ENCODE peak calls at places on chromosomes 7 and 10, in four cellular contexts. One of them, this sample, is unnamed.

GRCh38 chr7:112411186-112411795 is 39.0 kb upstream of the IFRD1 start:
- DNase-seq in HepG2: peak
- DNase-seq in GM12878: no peak
- DNase-seq in K562: no peak
- DNase-seq in this sample: peak

GRCh38 chr7:15571303-15571878 is 9.6 kb upstream of the AGMO start:
- DNase-seq in HepG2: no peak
- DNase-seq in GM12878: no peak
- DNase-seq in K562: no peak
- DNase-seq in this sample: no peak

GRCh38 chr10:97065128-97065527 is 120.6 kb downstream of the SLIT1 start:
- DNase-seq in HepG2: no peak
- DNase-seq in GM12878: no peak
- DNase-seq in K562: no peak
- DNase-seq in this sample: no peak

GRCh38 chr7:5872326-5872725 is 8.3 kb upstream of the OCM start:
- DNase-seq in HepG2: no peak
- DNase-seq in GM12878: no peak
- DNase-seq in K562: no peak
- DNase-seq in this sample: no peak

GRCh38 chr10:109737009-109737408 is 186.3 kb downstream of the XPNPEP1 start:
- DNase-seq in HepG2: no peak
- DNase-seq in GM12878: no peak
- DNase-seq in K562: no peak
- DNase-seq in this sample: no peak

GRCh38 chr7:66877577-66878300 is 43.3 kb upstream of the TMEM248 start:
- DNase-seq in HepG2: no peak
- DNase-seq in GM12878: peak
- DNase-seq in K562: no peak
- DNase-seq in this sample: no peak

GRCh38 chr10:43968076-43968475 is 319.4 kb upstream of the ZNF32 start:
- DNase-seq in HepG2: no peak
- DNase-seq in GM12878: no peak
- DNase-seq in K562: no peak
- DNase-seq in this sample: no peak

GRCh38 chr7:25559581-25560367 is 331.5 kb upstream of the NPVF start:
- DNase-seq in HepG2: no peak
- DNase-seq in GM12878: no peak
- DNase-seq in K562: no peak
- DNase-seq in this sample: no peak

GRCh38 chr10:101525848-101526247 is 62.2 kb downstream of the POLL start:
- DNase-seq in HepG2: no peak
- DNase-seq in GM12878: no peak
- DNase-seq in K562: no peak
- DNase-seq in this sample: no peak

DNA sequence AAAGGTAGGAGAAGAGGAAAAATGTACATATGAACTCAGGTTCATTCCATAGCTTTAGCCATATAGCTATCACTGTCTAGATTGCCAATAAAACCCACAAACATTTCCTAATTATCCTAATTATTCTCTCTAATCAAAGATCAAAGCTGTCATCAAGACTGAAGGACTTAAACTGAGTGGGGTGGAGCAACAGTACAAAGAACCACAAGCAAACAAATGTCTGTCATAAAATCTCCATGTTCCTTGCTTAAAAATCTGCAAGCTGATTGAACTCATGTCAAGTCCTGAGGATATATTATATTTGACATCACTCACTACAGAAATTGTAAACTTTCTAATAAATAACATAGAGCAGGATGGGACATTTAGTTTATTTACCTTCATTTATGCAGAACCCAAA is 315.9 kb downstream of the SNX13 start:
- DNase-seq in HepG2: no peak
- DNase-seq in GM12878: no peak
- DNase-seq in K562: no peak
- DNase-seq in this sample: no peak
- TF ChIP-seq FOXK2 in HepG2: no peak
- TF ChIP-seq FOXK2 in GM12878: no peak
- TF ChIP-seq FOXK2 in K562: no peak
- TF ChIP-seq FOXK2 in this sample: no peak

GRCh38 chr7:64183126-64183742 is 23.8 kb upstream of the ZNF735 start:
- DNase-seq in HepG2: no peak
- DNase-seq in GM12878: no peak
- DNase-seq in K562: peak
- DNase-seq in this sample: peak
- TF ChIP-seq FOXK2 in HepG2: no peak
- TF ChIP-seq FOXK2 in GM12878: no peak
- TF ChIP-seq FOXK2 in K562: no peak
- TF ChIP-seq FOXK2 in this sample: no peak

DNA sequence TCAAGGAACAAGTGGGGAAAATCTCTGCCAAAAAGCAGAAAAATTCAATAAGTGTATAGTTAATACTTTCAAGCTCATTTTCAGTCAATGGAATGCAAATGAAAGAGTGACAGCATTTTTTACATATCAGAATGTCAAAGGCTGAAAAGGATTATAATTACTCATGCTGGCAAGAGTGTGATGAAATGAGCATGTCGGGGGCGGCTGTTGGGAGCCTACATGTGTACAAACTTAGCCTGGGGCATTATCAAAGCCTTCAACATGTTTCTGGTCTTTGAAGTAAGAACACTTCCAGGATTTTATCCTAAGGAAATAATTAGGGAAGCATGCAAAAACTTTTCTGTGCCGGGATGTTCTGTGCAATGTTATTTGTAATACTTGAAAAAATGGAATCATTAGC is 221.7 kb upstream of the LYZL1 start:
- DNase-seq in HepG2: no peak
- DNase-seq in GM12878: no peak
- DNase-seq in K562: no peak
- DNase-seq in this sample: no peak
- TF ChIP-seq FOXK2 in HepG2: no peak
- TF ChIP-seq FOXK2 in GM12878: no peak
- TF ChIP-seq FOXK2 in K562: no peak
- TF ChIP-seq FOXK2 in this sample: no peak

DNA sequence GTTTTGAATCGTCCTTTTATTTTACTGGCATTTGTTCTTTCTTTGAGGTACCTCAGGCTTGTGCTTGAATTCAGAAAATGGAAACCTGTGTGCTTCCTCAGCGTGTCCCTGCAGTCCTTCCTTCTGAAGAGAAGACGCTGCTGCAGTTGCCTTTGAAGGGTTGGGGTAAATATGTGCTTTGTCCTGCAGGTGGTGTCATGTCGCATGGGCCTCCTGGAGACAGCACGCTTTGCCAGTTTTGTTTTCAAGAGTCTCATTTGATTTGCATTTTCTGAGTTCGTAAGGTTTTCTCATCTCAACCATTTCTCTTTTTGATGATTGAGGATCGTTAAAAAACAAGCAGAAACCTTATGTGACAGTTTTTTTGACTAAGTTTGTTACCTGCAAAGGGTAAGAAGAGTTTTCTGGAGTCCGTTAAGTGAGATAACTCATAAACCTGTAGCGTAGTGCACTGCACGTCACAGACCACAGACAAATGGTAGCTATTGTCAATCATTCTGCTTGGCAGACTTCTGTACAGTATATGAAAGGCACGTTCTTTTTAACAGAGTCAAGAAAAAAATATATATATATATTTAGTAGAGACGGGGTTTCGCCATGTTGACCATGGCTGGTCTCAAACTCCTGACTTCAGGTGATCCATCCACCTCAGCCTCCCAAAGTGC is 57.0 kb downstream of the CDC123 start:
- DNase-seq in HepG2: no peak
- DNase-seq in GM12878: no peak
- DNase-seq in K562: peak
- DNase-seq in this sample: peak
- TF ChIP-seq FOXK2 in HepG2: no peak
- TF ChIP-seq FOXK2 in GM12878: no peak
- TF ChIP-seq FOXK2 in K562: no peak
- TF ChIP-seq FOXK2 in this sample: no peak

GRCh38 chr7:155360495-155361362 is 63.1 kb downstream of the INSIG1 start:
- DNase-seq in HepG2: no peak
- DNase-seq in GM12878: no peak
- DNase-seq in K562: no peak
- DNase-seq in this sample: no peak
- TF ChIP-seq FOXK2 in HepG2: no peak
- TF ChIP-seq FOXK2 in GM12878: no peak
- TF ChIP-seq FOXK2 in K562: no peak
- TF ChIP-seq FOXK2 in this sample: no peak

DNA sequence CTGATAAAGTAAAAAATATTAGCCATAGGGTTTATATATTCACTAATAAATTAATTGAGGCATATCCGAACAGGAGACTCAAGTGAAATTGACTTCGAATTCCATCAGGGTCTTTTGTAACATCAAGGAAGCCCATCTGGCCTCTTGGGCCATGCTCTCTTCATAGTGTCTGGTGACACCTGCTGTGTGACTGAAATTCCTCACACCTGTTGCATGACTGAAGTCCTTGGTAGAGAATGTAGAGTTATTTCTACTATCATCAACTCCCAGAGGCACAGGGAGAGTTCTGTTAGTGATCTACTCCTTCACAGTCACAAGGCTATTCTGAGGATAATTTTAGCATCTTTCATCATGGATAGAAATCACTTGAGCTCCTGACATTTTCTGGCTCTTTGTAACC is 138.3 kb upstream of the LSM8 start:
- DNase-seq in HepG2: no peak
- DNase-seq in GM12878: no peak
- DNase-seq in K562: no peak
- DNase-seq in this sample: no peak
- TF ChIP-seq FOXK2 in HepG2: no peak
- TF ChIP-seq FOXK2 in GM12878: no peak
- TF ChIP-seq FOXK2 in K562: no peak
- TF ChIP-seq FOXK2 in this sample: no peak

GRCh38 chr10:6755891-6756460 is 175.9 kb upstream of the PRKCQ start:
- DNase-seq in HepG2: no peak
- DNase-seq in GM12878: no peak
- DNase-seq in K562: no peak
- DNase-seq in this sample: no peak

GRCh38 chr10:6748981-6749630 is 169.0 kb upstream of the PRKCQ start:
- DNase-seq in HepG2: no peak
- DNase-seq in GM12878: no peak
- DNase-seq in K562: no peak
- DNase-seq in this sample: no peak

GRCh38 chr10:6757119-6757518 is 177.0 kb upstream of the PRKCQ start:
- DNase-seq in HepG2: no peak
- DNase-seq in GM12878: no peak
- DNase-seq in K562: no peak
- DNase-seq in this sample: no peak

GRCh38 chr10:6751363-6751762 is 171.3 kb upstream of the PRKCQ start:
- DNase-seq in HepG2: no peak
- DNase-seq in GM12878: no peak
- DNase-seq in K562: no peak
- DNase-seq in this sample: no peak

GRCh38 chr10:6753644-6754043 is 173.6 kb upstream of the PRKCQ start:
- DNase-seq in HepG2: no peak
- DNase-seq in GM12878: no peak
- DNase-seq in K562: no peak
- DNase-seq in this sample: peak
- TF ChIP-seq FOXK2 in HepG2: no peak
- TF ChIP-seq FOXK2 in GM12878: no peak
- TF ChIP-seq FOXK2 in K562: no peak
- TF ChIP-seq FOXK2 in this sample: no peak

DNA sequence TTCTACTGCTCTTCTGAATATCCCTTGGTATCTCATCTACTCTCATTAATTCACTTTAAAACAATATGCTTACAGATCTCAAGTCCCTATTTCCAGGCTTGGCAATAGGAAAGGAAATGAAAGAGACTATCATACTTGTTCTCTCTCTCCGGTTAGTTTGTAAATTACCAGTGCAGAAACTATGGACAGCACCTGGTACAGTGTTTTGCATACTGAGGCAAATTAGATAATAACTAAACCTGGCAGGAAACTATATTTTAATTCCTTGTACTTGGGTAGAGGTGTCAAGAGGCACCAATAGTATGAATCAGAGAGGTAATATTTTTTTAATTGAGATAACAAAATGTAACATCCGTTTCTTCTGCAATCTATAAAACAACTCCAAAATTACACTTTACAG is 97.7 kb upstream of the TMEM196 start:
- DNase-seq in HepG2: no peak
- DNase-seq in GM12878: no peak
- DNase-seq in K562: no peak
- DNase-seq in this sample: no peak
- TF ChIP-seq FOXK2 in HepG2: no peak
- TF ChIP-seq FOXK2 in GM12878: no peak
- TF ChIP-seq FOXK2 in K562: no peak
- TF ChIP-seq FOXK2 in this sample: no peak

This sample was measured in HEK293T.